ENCODE peak calls at places on chromosomes 2 and 18, in eight cellular contexts. One of them, this sample, is unnamed.

GRCh38 chr2:86337235-86338099 is at the start of gene REEP1:
- DNase-seq in choroid plexus epithelial cell: no peak
- DNase-seq in fibroblast of mammary gland: no peak
- DNase-seq in PC-9: peak
- DNase-seq in thoracic aorta: no peak
- DNase-seq in HFF-Myc: no peak
- DNase-seq in MM.1S: peak
- DNase-seq in astrocyte of the spinal cord: peak
- DNase-seq in this sample: no peak

GRCh38 chr2:113791697-113792590 is 35.5 kb upstream of the SLC35F5 start:
- DNase-seq in MM.1S: peak
- DNase-seq in thoracic aorta: no peak
- DNase-seq in astrocyte of the spinal cord: no peak
- DNase-seq in choroid plexus epithelial cell: no peak
- DNase-seq in fibroblast of mammary gland: no peak
- DNase-seq in HFF-Myc: no peak
- DNase-seq in PC-9: no peak
- DNase-seq in this sample: no peak

GRCh38 chr2:74391209-74391579 is 11.1 kb upstream of the DCTN1 start:
- DNase-seq in MM.1S: peak
- DNase-seq in astrocyte of the spinal cord: peak
- DNase-seq in fibroblast of mammary gland: no peak
- DNase-seq in choroid plexus epithelial cell: no peak
- DNase-seq in thoracic aorta: no peak
- DNase-seq in HFF-Myc: no peak
- DNase-seq in PC-9: no peak
- DNase-seq in this sample: no peak

GRCh38 chr2:86372641-86373502 is 35.4 kb upstream of the REEP1 start:
- DNase-seq in HFF-Myc: no peak
- DNase-seq in PC-9: peak
- DNase-seq in choroid plexus epithelial cell: peak
- DNase-seq in astrocyte of the spinal cord: peak
- DNase-seq in fibroblast of mammary gland: peak
- DNase-seq in thoracic aorta: no peak
- DNase-seq in MM.1S: no peak
- DNase-seq in this sample: no peak

GRCh38 chr2:75605770-75606535 is 40.6 kb upstream of the MRPL19 start:
- DNase-seq in astrocyte of the spinal cord: peak
- DNase-seq in fibroblast of mammary gland: peak
- DNase-seq in PC-9: peak
- DNase-seq in thoracic aorta: no peak
- DNase-seq in MM.1S: no peak
- DNase-seq in HFF-Myc: peak
- DNase-seq in choroid plexus epithelial cell: peak
- DNase-seq in this sample: peak

GRCh38 chr2:20687260-20687772 is 20.4 kb downstream of the GDF7 start:
- DNase-seq in MM.1S: no peak
- DNase-seq in PC-9: no peak
- DNase-seq in HFF-Myc: no peak
- DNase-seq in astrocyte of the spinal cord: no peak
- DNase-seq in fibroblast of mammary gland: peak
- DNase-seq in thoracic aorta: no peak
- DNase-seq in choroid plexus epithelial cell: no peak
- DNase-seq in this sample: no peak

GRCh38 chr2:238038203-238038602 is 22.6 kb upstream of the SCLY start:
- DNase-seq in choroid plexus epithelial cell: no peak
- DNase-seq in HFF-Myc: no peak
- DNase-seq in thoracic aorta: no peak
- DNase-seq in fibroblast of mammary gland: no peak
- DNase-seq in PC-9: no peak
- DNase-seq in astrocyte of the spinal cord: no peak
- DNase-seq in MM.1S: no peak
- DNase-seq in this sample: no peak

GRCh38 chr2:95008311-95008710 is 17.2 kb upstream of the MAL start:
- DNase-seq in astrocyte of the spinal cord: no peak
- DNase-seq in MM.1S: no peak
- DNase-seq in choroid plexus epithelial cell: no peak
- DNase-seq in fibroblast of mammary gland: no peak
- DNase-seq in HFF-Myc: no peak
- DNase-seq in thoracic aorta: no peak
- DNase-seq in PC-9: no peak
- DNase-seq in this sample: no peak

GRCh38 chr2:11342561-11343343 is 1.7 kb downstream of the ROCK2 start:
- DNase-seq in PC-9: peak
- DNase-seq in astrocyte of the spinal cord: peak
- DNase-seq in HFF-Myc: no peak
- DNase-seq in MM.1S: no peak
- DNase-seq in choroid plexus epithelial cell: peak
- DNase-seq in thoracic aorta: no peak
- DNase-seq in fibroblast of mammary gland: peak
- DNase-seq in this sample: no peak

GRCh38 chr2:67776276-67776675 is 286.5 kb downstream of the C1D start:
- DNase-seq in fibroblast of mammary gland: no peak
- DNase-seq in MM.1S: no peak
- DNase-seq in astrocyte of the spinal cord: no peak
- DNase-seq in choroid plexus epithelial cell: no peak
- DNase-seq in thoracic aorta: no peak
- DNase-seq in HFF-Myc: no peak
- DNase-seq in PC-9: no peak
- DNase-seq in this sample: no peak

GRCh38 chr2:207239754-207240494 is 74.2 kb upstream of the KLF7 start:
- DNase-seq in fibroblast of mammary gland: peak
- DNase-seq in choroid plexus epithelial cell: peak
- DNase-seq in thoracic aorta: no peak
- DNase-seq in astrocyte of the spinal cord: peak
- DNase-seq in PC-9: no peak
- DNase-seq in MM.1S: no peak
- DNase-seq in HFF-Myc: no peak
- DNase-seq in this sample: no peak

GRCh38 chr2:156810094-156810493 is 373.9 kb downstream of the GPD2 start:
- DNase-seq in PC-9: no peak
- DNase-seq in MM.1S: no peak
- DNase-seq in thoracic aorta: no peak
- DNase-seq in fibroblast of mammary gland: peak
- DNase-seq in astrocyte of the spinal cord: no peak
- DNase-seq in choroid plexus epithelial cell: no peak
- DNase-seq in HFF-Myc: no peak
- DNase-seq in this sample: no peak

GRCh38 chr2:169141713-169142352 is 72.5 kb downstream of the DHRS9 start:
- DNase-seq in MM.1S: peak
- DNase-seq in choroid plexus epithelial cell: peak
- DNase-seq in astrocyte of the spinal cord: peak
- DNase-seq in thoracic aorta: no peak
- DNase-seq in HFF-Myc: peak
- DNase-seq in PC-9: peak
- DNase-seq in fibroblast of mammary gland: peak
- DNase-seq in this sample: no peak

GRCh38 chr18:35770360-35770759 is 188.8 kb downstream of the GALNT1 start:
- DNase-seq in astrocyte of the spinal cord: no peak
- DNase-seq in thoracic aorta: no peak
- DNase-seq in MM.1S: no peak
- DNase-seq in HFF-Myc: peak
- DNase-seq in fibroblast of mammary gland: peak
- DNase-seq in PC-9: no peak
- DNase-seq in choroid plexus epithelial cell: no peak
- DNase-seq in this sample: no peak

GRCh38 chr2:143681006-143681405 is 551.8 kb downstream of the ARHGAP15 start:
- DNase-seq in HFF-Myc: no peak
- DNase-seq in choroid plexus epithelial cell: no peak
- DNase-seq in PC-9: no peak
- DNase-seq in MM.1S: no peak
- DNase-seq in fibroblast of mammary gland: no peak
- DNase-seq in thoracic aorta: no peak
- DNase-seq in astrocyte of the spinal cord: no peak
- DNase-seq in this sample: no peak

GRCh38 chr2:45212953-45213635 is 203.8 kb upstream of the SIX2 start:
- DNase-seq in HFF-Myc: no peak
- DNase-seq in fibroblast of mammary gland: no peak
- DNase-seq in astrocyte of the spinal cord: peak
- DNase-seq in MM.1S: no peak
- DNase-seq in choroid plexus epithelial cell: peak
- DNase-seq in thoracic aorta: no peak
- DNase-seq in PC-9: no peak
- DNase-seq in this sample: no peak

GRCh38 chr2:88099798-88100488 is 27.9 kb downstream of the FABP1 start:
- DNase-seq in fibroblast of mammary gland: peak
- DNase-seq in thoracic aorta: no peak
- DNase-seq in HFF-Myc: no peak
- DNase-seq in PC-9: peak
- DNase-seq in MM.1S: no peak
- DNase-seq in choroid plexus epithelial cell: peak
- DNase-seq in astrocyte of the spinal cord: no peak
- DNase-seq in this sample: no peak

GRCh38 chr2:14297340-14297739 is 335.2 kb upstream of the LRATD1 start:
- DNase-seq in thoracic aorta: no peak
- DNase-seq in MM.1S: no peak
- DNase-seq in HFF-Myc: no peak
- DNase-seq in choroid plexus epithelial cell: no peak
- DNase-seq in fibroblast of mammary gland: no peak
- DNase-seq in PC-9: no peak
- DNase-seq in astrocyte of the spinal cord: no peak
- DNase-seq in this sample: no peak

GRCh38 chr2:41024806-41025205 is 572.9 kb upstream of the SLC8A1 start:
- DNase-seq in choroid plexus epithelial cell: no peak
- DNase-seq in MM.1S: no peak
- DNase-seq in fibroblast of mammary gland: no peak
- DNase-seq in HFF-Myc: no peak
- DNase-seq in astrocyte of the spinal cord: no peak
- DNase-seq in PC-9: no peak
- DNase-seq in thoracic aorta: no peak
- DNase-seq in this sample: no peak

GRCh38 chr2:43831438-43832294 is 7.0 kb downstream of the ABCG5 start:
- DNase-seq in astrocyte of the spinal cord: no peak
- DNase-seq in PC-9: no peak
- DNase-seq in thoracic aorta: no peak
- DNase-seq in fibroblast of mammary gland: no peak
- DNase-seq in HFF-Myc: no peak
- DNase-seq in MM.1S: no peak
- DNase-seq in choroid plexus epithelial cell: peak
- DNase-seq in this sample: no peak
- H3K4me3 ChIP-seq in astrocyte of the spinal cord: peak
- H3K4me3 ChIP-seq in PC-9: no peak
- H3K4me3 ChIP-seq in thoracic aorta: peak
- H3K4me3 ChIP-seq in fibroblast of mammary gland: no peak
- H3K4me3 ChIP-seq in HFF-Myc: peak
- H3K4me3 ChIP-seq in MM.1S: no peak
- H3K4me3 ChIP-seq in choroid plexus epithelial cell: peak
- H3K4me3 ChIP-seq in this sample: peak

GRCh38 chr18:12604445-12605007 is 53.4 kb downstream of the SPIRE1 start:
- DNase-seq in thoracic aorta: no peak
- DNase-seq in PC-9: no peak
- DNase-seq in astrocyte of the spinal cord: no peak
- DNase-seq in choroid plexus epithelial cell: no peak
- DNase-seq in HFF-Myc: no peak
- DNase-seq in fibroblast of mammary gland: no peak
- DNase-seq in MM.1S: no peak
- DNase-seq in this sample: no peak
- TF ChIP-seq CTCF in thoracic aorta: no peak
- TF ChIP-seq CTCF in PC-9: no peak
- TF ChIP-seq CTCF in astrocyte of the spinal cord: peak
- TF ChIP-seq CTCF in choroid plexus epithelial cell: peak
- TF ChIP-seq CTCF in HFF-Myc: no peak
- TF ChIP-seq CTCF in fibroblast of mammary gland: no peak
- TF ChIP-seq CTCF in MM.1S: no peak
- TF ChIP-seq CTCF in this sample: no peak

GRCh38 chr2:7977900-7978299 is 704.0 kb upstream of the ID2 start:
- DNase-seq in HFF-Myc: no peak
- DNase-seq in MM.1S: no peak
- DNase-seq in choroid plexus epithelial cell: no peak
- DNase-seq in PC-9: no peak
- DNase-seq in thoracic aorta: no peak
- DNase-seq in fibroblast of mammary gland: no peak
- DNase-seq in astrocyte of the spinal cord: no peak
- DNase-seq in this sample: no peak

GRCh38 chr2:7972670-7973069 is 709.2 kb upstream of the ID2 start:
- DNase-seq in PC-9: no peak
- DNase-seq in choroid plexus epithelial cell: no peak
- DNase-seq in fibroblast of mammary gland: no peak
- DNase-seq in astrocyte of the spinal cord: no peak
- DNase-seq in MM.1S: no peak
- DNase-seq in HFF-Myc: no peak
- DNase-seq in thoracic aorta: no peak
- DNase-seq in this sample: no peak

GRCh38 chr2:7974936-7975335 is 706.9 kb upstream of the ID2 start:
- DNase-seq in thoracic aorta: no peak
- DNase-seq in MM.1S: no peak
- DNase-seq in HFF-Myc: no peak
- DNase-seq in PC-9: no peak
- DNase-seq in astrocyte of the spinal cord: no peak
- DNase-seq in fibroblast of mammary gland: no peak
- DNase-seq in choroid plexus epithelial cell: no peak
- DNase-seq in this sample: no peak

GRCh38 chr2:7971248-7971647 is 710.6 kb upstream of the ID2 start:
- DNase-seq in astrocyte of the spinal cord: no peak
- DNase-seq in thoracic aorta: no peak
- DNase-seq in choroid plexus epithelial cell: no peak
- DNase-seq in PC-9: no peak
- DNase-seq in MM.1S: no peak
- DNase-seq in fibroblast of mammary gland: no peak
- DNase-seq in HFF-Myc: no peak
- DNase-seq in this sample: no peak

DNA sequence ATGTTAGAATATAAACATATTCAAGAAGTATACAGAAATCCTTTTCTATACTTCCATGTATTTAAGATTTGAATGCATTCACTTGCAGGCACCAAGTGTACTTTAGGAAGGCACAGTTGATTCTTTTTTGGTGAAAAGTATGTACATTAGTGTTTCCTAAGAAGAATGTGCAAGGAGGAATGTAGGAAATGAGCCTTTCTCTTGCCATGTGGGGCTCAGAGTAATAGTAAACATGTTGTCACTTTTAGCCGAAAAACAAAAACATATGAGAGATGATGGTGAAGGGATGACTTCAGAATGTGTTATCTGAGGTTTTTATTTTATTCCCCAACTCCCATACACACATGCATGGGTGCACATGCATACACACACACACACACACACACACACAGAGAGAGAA is 707.8 kb upstream of the ID2 start:
- DNase-seq in fibroblast of mammary gland: no peak
- DNase-seq in thoracic aorta: no peak
- DNase-seq in astrocyte of the spinal cord: no peak
- DNase-seq in HFF-Myc: peak
- DNase-seq in PC-9: no peak
- DNase-seq in choroid plexus epithelial cell: no peak
- DNase-seq in MM.1S: no peak
- DNase-seq in this sample: no peak
- H3K4me3 ChIP-seq in fibroblast of mammary gland: no peak
- H3K4me3 ChIP-seq in thoracic aorta: no peak
- H3K4me3 ChIP-seq in astrocyte of the spinal cord: no peak
- H3K4me3 ChIP-seq in HFF-Myc: no peak
- H3K4me3 ChIP-seq in PC-9: no peak
- H3K4me3 ChIP-seq in choroid plexus epithelial cell: no peak
- H3K4me3 ChIP-seq in MM.1S: no peak
- H3K4me3 ChIP-seq in this sample: no peak

DNA sequence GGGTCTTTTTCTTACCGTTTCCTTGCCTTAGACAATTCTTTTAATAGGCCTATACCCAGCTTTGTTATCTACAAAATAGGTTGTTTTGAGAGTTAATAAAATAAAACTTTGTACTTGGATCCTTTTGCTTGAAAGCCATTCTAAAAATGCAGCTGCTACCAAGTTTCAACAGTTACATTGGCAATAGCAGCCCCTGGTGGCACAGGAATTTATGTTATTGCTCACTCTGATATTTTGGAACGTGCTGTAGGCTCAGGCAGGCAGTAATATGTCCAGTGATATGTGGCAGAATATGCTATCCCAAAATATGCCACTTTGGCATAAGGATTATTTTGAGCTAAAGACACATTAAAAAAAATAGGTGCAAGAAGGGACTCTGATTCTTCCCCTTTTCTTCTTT is 6.7 kb upstream of the COMMD1 start:
- DNase-seq in thoracic aorta: no peak
- DNase-seq in HFF-Myc: no peak
- DNase-seq in astrocyte of the spinal cord: peak
- DNase-seq in choroid plexus epithelial cell: peak
- DNase-seq in MM.1S: peak
- DNase-seq in PC-9: peak
- DNase-seq in fibroblast of mammary gland: peak
- DNase-seq in this sample: no peak
- TF ChIP-seq CTCF in thoracic aorta: peak
- TF ChIP-seq CTCF in HFF-Myc: peak
- TF ChIP-seq CTCF in astrocyte of the spinal cord: peak
- TF ChIP-seq CTCF in choroid plexus epithelial cell: peak
- TF ChIP-seq CTCF in MM.1S: peak
- TF ChIP-seq CTCF in PC-9: peak
- TF ChIP-seq CTCF in fibroblast of mammary gland: peak
- TF ChIP-seq CTCF in this sample: peak

This sample was measured in AG04449.